ENCODE peak calls at places on chromosomes 1 and 21, in four cellular contexts. One of them, this sample, is unnamed.

GRCh38 chr1:48817505-48818114 is 40.9 kb upstream of the BEND5 start:
- DNase-seq in HCT116: peak
- DNase-seq in K562: no peak
- DNase-seq in HepG2: peak
- DNase-seq in this sample: no peak

GRCh38 chr1:185735667-185736105 is 1.5 kb downstream of the HMCN1 start:
- DNase-seq in HCT116: no peak
- DNase-seq in K562: no peak
- DNase-seq in HepG2: no peak
- DNase-seq in this sample: no peak

GRCh38 chr1:220182081-220182480 is 88.1 kb downstream of the IARS2 start:
- DNase-seq in HCT116: no peak
- DNase-seq in K562: no peak
- DNase-seq in HepG2: no peak
- DNase-seq in this sample: no peak

GRCh38 chr1:156126043-156126700 is 11.7 kb downstream of the LMNA start:
- DNase-seq in HCT116: peak
- DNase-seq in K562: peak
- DNase-seq in HepG2: peak
- DNase-seq in this sample: no peak

GRCh38 chr21:32412162-32412997 is at the start of gene EVA1C:
- DNase-seq in HCT116: no peak
- DNase-seq in K562: peak
- DNase-seq in HepG2: no peak
- DNase-seq in this sample: no peak

GRCh38 chr1:113088972-113089371 is 16.0 kb downstream of the LRIG2 start:
- DNase-seq in HCT116: no peak
- DNase-seq in K562: peak
- DNase-seq in HepG2: no peak
- DNase-seq in this sample: no peak

GRCh38 chr1:209414803-209415329 is 168.6 kb upstream of the CAMK1G start:
- DNase-seq in HCT116: no peak
- DNase-seq in K562: no peak
- DNase-seq in HepG2: no peak
- DNase-seq in this sample: no peak

GRCh38 chr1:3023994-3024393 is 2.7 kb downstream of the ACTRT2 start:
- DNase-seq in HCT116: no peak
- DNase-seq in K562: peak
- DNase-seq in HepG2: no peak
- DNase-seq in this sample: no peak

GRCh38 chr1:172255223-172255560 is 165.3 kb upstream of the C1orf105 start:
- DNase-seq in HCT116: peak
- DNase-seq in K562: no peak
- DNase-seq in HepG2: no peak
- DNase-seq in this sample: no peak

GRCh38 chr1:172252925-172253324 is 167.6 kb upstream of the C1orf105 start:
- DNase-seq in HCT116: no peak
- DNase-seq in K562: no peak
- DNase-seq in HepG2: no peak
- DNase-seq in this sample: no peak

GRCh38 chr1:172252296-172252695 is 168.2 kb upstream of the C1orf105 start:
- DNase-seq in HCT116: no peak
- DNase-seq in K562: no peak
- DNase-seq in HepG2: no peak
- DNase-seq in this sample: no peak

GRCh38 chr1:172254521-172255222 is 165.8 kb upstream of the C1orf105 start:
- DNase-seq in HCT116: peak
- DNase-seq in K562: no peak
- DNase-seq in HepG2: no peak
- DNase-seq in this sample: no peak
- TF ChIP-seq SRF in HCT116: peak
- TF ChIP-seq SRF in K562: no peak
- TF ChIP-seq SRF in HepG2: no peak
- TF ChIP-seq SRF in this sample: no peak

GRCh38 chr1:100866041-100866900 is 28.4 kb downstream of the EXTL2 start:
- DNase-seq in HCT116: peak
- DNase-seq in K562: peak
- DNase-seq in HepG2: peak
- DNase-seq in this sample: no peak
- TF ChIP-seq SRF in HCT116: no peak
- TF ChIP-seq SRF in K562: no peak
- TF ChIP-seq SRF in HepG2: no peak
- TF ChIP-seq SRF in this sample: no peak

DNA sequence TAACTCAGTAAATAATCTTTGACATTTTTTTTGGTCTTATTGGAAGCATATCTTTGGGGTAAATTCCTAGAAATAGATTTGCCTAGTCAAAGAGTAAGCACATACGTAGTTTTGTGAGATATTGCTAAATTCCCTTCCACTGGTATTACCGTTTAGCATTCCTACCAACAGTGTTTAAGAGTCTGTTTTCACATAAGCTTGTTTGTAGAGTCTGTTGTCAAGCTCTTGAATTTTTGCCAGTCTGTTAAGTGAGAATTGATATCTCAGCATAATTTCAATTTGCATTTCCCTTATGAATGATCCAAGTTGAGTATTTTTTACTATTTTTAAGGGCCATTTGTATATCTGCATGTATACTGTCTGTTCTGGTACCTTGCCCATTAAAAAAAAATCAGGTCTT is 37.0 kb upstream of the MPC2 start:
- DNase-seq in HCT116: no peak
- DNase-seq in K562: no peak
- DNase-seq in HepG2: no peak
- DNase-seq in this sample: no peak
- TF ChIP-seq SRF in HCT116: no peak
- TF ChIP-seq SRF in K562: no peak
- TF ChIP-seq SRF in HepG2: no peak
- TF ChIP-seq SRF in this sample: no peak

GRCh38 chr1:14775434-14775833 is 176.9 kb downstream of the KAZN start:
- DNase-seq in HCT116: no peak
- DNase-seq in K562: no peak
- DNase-seq in HepG2: no peak
- DNase-seq in this sample: no peak

GRCh38 chr1:14780271-14780670 is 181.8 kb downstream of the KAZN start:
- DNase-seq in HCT116: no peak
- DNase-seq in K562: peak
- DNase-seq in HepG2: no peak
- DNase-seq in this sample: no peak

GRCh38 chr1:14777516-14778506 is 179.3 kb downstream of the KAZN start:
- DNase-seq in HCT116: no peak
- DNase-seq in K562: peak
- DNase-seq in HepG2: no peak
- DNase-seq in this sample: no peak

GRCh38 chr1:14781811-14782210 is 183.3 kb downstream of the KAZN start:
- DNase-seq in HCT116: no peak
- DNase-seq in K562: no peak
- DNase-seq in HepG2: no peak
- DNase-seq in this sample: no peak

GRCh38 chr1:14778882-14779594 is 180.6 kb downstream of the KAZN start:
- DNase-seq in HCT116: peak
- DNase-seq in K562: peak
- DNase-seq in HepG2: peak
- DNase-seq in this sample: no peak
- TF ChIP-seq SRF in HCT116: no peak
- TF ChIP-seq SRF in K562: no peak
- TF ChIP-seq SRF in HepG2: no peak
- TF ChIP-seq SRF in this sample: no peak

GRCh38 chr1:39102537-39103320 is 76.6 kb downstream of the NDUFS5 start:
- DNase-seq in HCT116: peak
- DNase-seq in K562: peak
- DNase-seq in HepG2: peak
- DNase-seq in this sample: peak

GRCh38 chr1:39105061-39105840 is 79.1 kb downstream of the NDUFS5 start:
- DNase-seq in HCT116: no peak
- DNase-seq in K562: peak
- DNase-seq in HepG2: no peak
- DNase-seq in this sample: no peak

GRCh38 chr1:39105841-39106765 is 80.0 kb downstream of the NDUFS5 start:
- DNase-seq in HCT116: no peak
- DNase-seq in K562: peak
- DNase-seq in HepG2: peak
- DNase-seq in this sample: no peak

GRCh38 chr1:39104158-39105060 is 78.3 kb downstream of the NDUFS5 start:
- DNase-seq in HCT116: no peak
- DNase-seq in K562: no peak
- DNase-seq in HepG2: no peak
- DNase-seq in this sample: no peak

DNA sequence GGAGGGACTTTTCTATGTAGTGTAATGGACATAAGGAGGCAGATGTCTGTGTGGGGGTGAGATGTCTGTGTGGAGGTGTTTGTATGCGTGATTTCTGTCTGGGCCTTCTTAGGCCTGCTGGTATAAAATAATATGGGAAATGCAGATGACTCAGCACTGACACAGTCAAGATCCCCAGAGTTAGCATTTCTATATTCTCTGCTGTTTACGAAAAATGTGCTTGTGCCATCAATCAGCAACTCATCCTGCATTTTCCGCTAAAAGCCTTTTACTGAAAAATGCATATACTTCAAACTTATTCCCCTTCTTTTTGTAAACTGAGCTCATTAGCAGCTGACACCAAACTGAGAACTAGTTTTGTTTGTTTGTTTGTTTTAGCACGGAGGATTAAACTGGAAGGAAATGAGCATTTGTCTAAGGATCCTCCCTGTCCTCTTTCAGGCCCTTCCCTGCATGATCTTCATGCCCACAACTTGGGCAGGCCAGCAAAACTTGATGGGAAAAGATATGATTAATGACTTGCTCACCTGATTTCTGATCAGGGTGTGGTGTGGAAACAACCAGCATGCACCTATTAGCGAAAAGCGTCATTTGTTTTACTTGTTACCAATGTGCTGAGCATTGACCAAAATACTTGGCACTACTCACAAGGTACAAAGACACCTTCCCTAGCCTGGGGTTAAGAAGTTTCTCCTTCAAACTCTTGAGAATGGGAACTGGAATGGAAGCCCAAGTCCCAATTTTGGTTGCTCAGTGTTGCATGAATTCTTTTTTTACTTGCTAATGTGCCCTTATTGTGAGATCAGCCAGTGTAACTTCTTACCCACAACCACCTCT is 77.4 kb downstream of the NDUFS5 start:
- DNase-seq in HCT116: no peak
- DNase-seq in K562: no peak
- DNase-seq in HepG2: no peak
- DNase-seq in this sample: no peak
- TF ChIP-seq SRF in HCT116: no peak
- TF ChIP-seq SRF in K562: no peak
- TF ChIP-seq SRF in HepG2: no peak
- TF ChIP-seq SRF in this sample: no peak

This sample was measured in GM12878.